ENCODE peak calls at places on chromosomes 13 and 19, in four cellular contexts. M, R, O and A are unnamed samples.

GRCh38 chr13:104949840-104950805 is 1585.3 kb downstream of the EFNB2 start:
- DNase-seq in M (no peak), R (no peak), O (no peak), A (no peak)

GRCh38 chr19:46355991-46356669 is 9.2 kb downstream of the PPP5C start:
- DNase-seq in M (no peak), R (no peak), O (no peak), A (no peak)

GRCh38 chr19:16367269-16367683 is 42.6 kb downstream of the KLF2 start:
- DNase-seq in M (no peak), R (no peak), O (no peak), A (peak)

GRCh38 chr19:45264781-45265317 is 13.8 kb downstream of the MARK4 start:
- DNase-seq in M (no peak), R (no peak), O (no peak), A (no peak)

GRCh38 chr19:11483176-11484111 is 2.6 kb upstream of the ELAVL3 start:
- DNase-seq in M (no peak), R (no peak), O (no peak), A (no peak)

GRCh38 chr19:54882758-54883157 is 8.7 kb downstream of the FCAR start:
- DNase-seq in M (no peak), R (no peak), O (no peak), A (no peak)

GRCh38 chr13:111964411-111965035 is 102.4 kb upstream of the SOX1 start:
- DNase-seq in M (no peak), R (no peak), O (no peak), A (no peak)

GRCh38 chr13:82688400-82688999 is 1193.8 kb downstream of the SLITRK1 start:
- DNase-seq in M (no peak), R (no peak), O (no peak), A (no peak)

GRCh38 chr19:5048727-5049553 is 80.0 kb downstream of the KDM4B start:
- DNase-seq in M (peak), R (peak), O (no peak), A (no peak)

GRCh38 chr19:4724252-4724514 is 541 bp upstream of the DPP9 start:
- DNase-seq in M (no peak), R (no peak), O (no peak), A (no peak)

GRCh38 chr13:37870895-37871550 is 1.5 kb upstream of the TRPC4 start:
- DNase-seq in M (peak), R (peak), O (no peak), A (no peak)

GRCh38 chr13:26551255-26551654 is 6.2 kb upstream of the WASF3 start:
- DNase-seq in M (no peak), R (peak), O (no peak), A (no peak)

GRCh38 chr13:50128406-50129048 is 113.3 kb downstream of the KCNRG start:
- DNase-seq in M (no peak), R (no peak), O (no peak), A (no peak)

GRCh38 chr13:40503966-40504591 is 162.4 kb downstream of the FOXO1 start:
- DNase-seq in M (peak), R (peak), O (no peak), A (no peak)

GRCh38 chr13:89951341-89951740 is 1396.1 kb upstream of the MIR17HG start:
- DNase-seq in M (no peak), R (peak), O (no peak), A (no peak)

GRCh38 chr19:19552811-19553210 is 14.7 kb downstream of the CILP2 start:
- DNase-seq in M (peak), R (peak), O (peak), A (no peak)

GRCh38 chr13:59478908-59479307 is 684.8 kb downstream of the DIAPH3 start:
- DNase-seq in M (no peak), R (no peak), O (no peak), A (no peak)

GRCh38 chr19:7227735-7228134 is 66.5 kb downstream of the INSR start:
- DNase-seq in M (no peak), R (no peak), O (no peak), A (no peak)

GRCh38 chr19:5522106-5522505 is 45.6 kb downstream of the TINCR start:
- DNase-seq in M (no peak), R (no peak), O (no peak), A (no peak)

GRCh38 chr13:40983269-40983668 is 35.8 kb downstream of the ELF1 start:
- DNase-seq in M (no peak), R (peak), O (no peak), A (no peak)

GRCh38 chr13:83929147-83929546 is 46.9 kb upstream of the SLITRK1 start:
- DNase-seq in M (no peak), R (no peak), O (no peak), A (no peak)

GRCh38 chr19:50829801-50830200 is 3.6 kb downstream of the KLK15 start:
- DNase-seq in M (no peak), R (no peak), O (no peak), A (no peak)

GRCh38 chr19:49847731-49848696 is 2.9 kb upstream of the PTOV1 start:
- DNase-seq in M (no peak), R (peak), O (no peak), A (no peak)

GRCh38 chr13:110346661-110347067 is 39.6 kb downstream of the COL4A2 start:
- DNase-seq in M (peak), R (peak), O (no peak), A (no peak)

GRCh38 chr19:55097864-55098715 is 19.3 kb downstream of the PPP1R12C start:
- DNase-seq in M (no peak), R (no peak), O (no peak), A (no peak)

GRCh38 chr13:32587774-32588165 is 1.5 kb downstream of the PDS5B start:
- DNase-seq in M (no peak), R (peak), O (no peak), A (no peak)

GRCh38 chr13:48942131-48942530 is 33.6 kb upstream of the FNDC3A start:
- DNase-seq in M (no peak), R (peak), O (no peak), A (no peak)

GRCh38 chr19:44749994-44750393 is 1.5 kb downstream of the BCL3 start:
- DNase-seq in M (no peak), R (no peak), O (no peak), A (no peak)

DNA sequence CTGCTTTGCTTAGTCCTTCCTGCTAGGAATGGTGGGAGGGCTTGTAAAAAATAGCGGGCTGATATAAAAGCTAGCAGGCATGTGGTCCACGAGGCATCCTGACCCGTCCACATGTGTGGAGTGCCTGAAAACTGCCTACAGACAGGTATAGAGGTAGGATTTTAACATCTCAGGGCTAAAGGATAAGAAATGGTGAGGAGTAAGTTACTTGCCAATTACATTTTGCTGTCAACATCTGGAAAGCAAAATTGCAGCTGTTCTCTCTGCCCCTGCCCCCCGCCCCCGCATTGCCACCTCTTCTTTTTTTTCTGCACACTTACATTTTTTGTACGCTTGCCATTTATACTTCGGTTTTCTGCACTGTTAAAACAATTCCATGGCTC is 21.0 kb downstream of the NFIX start:
- DNase-seq in M (no peak), R (no peak), O (no peak), A (no peak)
- H3K27ac ChIP-seq in M (no peak), R (peak), O (no peak), A (no peak)

GRCh38 chr19:1569997-1570396 is 1.9 kb upstream of the MEX3D start:
- DNase-seq in M (no peak), R (no peak), O (no peak), A (no peak)

GRCh38 chr19:1566392-1567115 is 1.6 kb downstream of the MEX3D start:
- DNase-seq in M (peak), R (peak), O (peak), A (no peak)

GRCh38 chr19:1568320-1569019 is at the start of gene MEX3D:
- DNase-seq in M (peak), R (peak), O (peak), A (peak)

GRCh38 chr19:1567116-1567847 is 843 bp downstream of the MEX3D start:
- DNase-seq in M (no peak), R (peak), O (no peak), A (no peak)

GRCh38 chr19:1567848-1568227 is 287 bp downstream of the MEX3D start:
- DNase-seq in M (no peak), R (no peak), O (peak), A (no peak)
- H3K27ac ChIP-seq in M (no peak), R (no peak), O (no peak), A (no peak)

GRCh38 chr19:47781590-47782318 is 3.3 kb downstream of the SELENOW start:
- DNase-seq in M (no peak), R (peak), O (no peak), A (no peak)

GRCh38 chr19:47790398-47790814 is 11.9 kb downstream of the SELENOW start:
- DNase-seq in M (peak), R (peak), O (peak), A (peak)

DNA sequence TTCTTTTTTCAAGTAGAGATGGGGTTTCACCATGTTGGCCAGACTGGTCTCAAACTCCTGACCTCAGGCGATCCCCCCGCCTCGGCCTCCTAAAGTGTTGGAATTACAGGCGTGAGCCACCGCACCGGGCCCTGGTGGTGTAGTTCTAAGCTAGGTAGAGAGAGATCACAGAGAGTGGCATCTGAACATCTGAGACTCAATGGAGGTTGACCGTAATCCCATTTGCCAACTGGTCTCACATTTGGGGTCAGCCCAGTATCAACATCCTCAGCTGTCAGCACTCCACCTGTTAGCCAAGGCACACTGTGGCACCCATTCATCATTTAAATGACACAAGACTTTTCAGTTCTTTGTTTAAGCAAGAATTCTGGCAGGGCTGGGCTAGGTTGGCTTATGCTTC is 8.1 kb downstream of the SELENOW start:
- DNase-seq in M (no peak), R (no peak), O (no peak), A (no peak)
- H3K27ac ChIP-seq in M (no peak), R (no peak), O (peak), A (no peak)

GRCh38 chr13:28489536-28489935 is 5.4 kb downstream of the FLT1 start:
- DNase-seq in M (no peak), R (no peak), O (no peak), A (no peak)
- H3K27ac ChIP-seq in M (no peak), R (no peak), O (no peak), A (no peak)

DNA sequence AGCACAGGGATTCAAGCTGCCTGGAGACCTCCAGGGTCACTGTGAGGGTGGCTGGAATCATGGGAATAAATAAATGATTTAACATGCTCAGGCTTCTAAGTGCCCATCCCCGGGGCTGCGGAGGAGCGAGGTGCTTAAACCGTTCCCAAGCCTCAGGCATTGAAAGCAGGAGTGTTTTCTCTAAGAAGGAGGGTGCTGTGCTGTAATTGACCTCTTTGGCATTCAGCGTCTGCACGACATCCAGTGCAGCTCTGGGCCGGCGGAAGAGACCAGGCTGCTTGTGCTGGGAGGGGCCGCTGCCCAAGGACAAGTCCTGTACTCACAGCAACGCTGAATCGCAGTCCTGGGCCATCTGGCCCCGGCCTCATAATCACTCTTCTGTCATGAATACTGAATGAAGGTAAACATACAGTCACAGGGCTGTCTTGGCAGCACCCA is 24.9 kb downstream of the GPR42 start:
- DNase-seq in M (no peak), R (peak), O (peak), A (no peak)
- H3K27ac ChIP-seq in M (no peak), R (no peak), O (peak), A (no peak)